ENCODE peak calls at places on chromosomes 7 and 10, in ten cellular contexts. B is activated CD8-positive, alpha-beta memory T cell treated with anti-CD3 and anti-CD28 coated beads, Interleukin-2, amount 50 U/mL, for 48 hours; N is foreskin fibroblast; J is GM20000; R is AG09309; U is activated T-cell treated with anti-CD3 and anti-CD28 coated beads for 48 hours; I is MM.1S; Z is substantia nigra; E is adrenal gland; S is Daoy. W is an unnamed sample.

GRCh38 chr10:109934958-109935793 is 11.9 kb upstream of the XPNPEP1 start:
- DNase-seq in S (peak; percentile 65), R (peak; percentile 16), Z (no peak), N (peak; percentile 93), E (peak; percentile 22), B (peak; percentile 66), J (no peak), I (no peak), U (no peak), W (peak; percentile 51)

GRCh38 chr10:48934672-48935071 is 5.0 kb downstream of the LRRC18 start:
- DNase-seq in J (no peak), B (peak; percentile 8), E (no peak), U (no peak), R (no peak), S (no peak), N (no peak), I (no peak), Z (no peak), W (no peak)

GRCh38 chr7:22866965-22867364 is 44.3 kb upstream of the TOMM7 start:
- DNase-seq in U (no peak), Z (no peak), S (no peak), R (peak; percentile 80), I (no peak), J (no peak), E (no peak), B (no peak), N (peak; percentile 83), W (peak; percentile 59)

GRCh38 chr10:48791267-48791928 is 106.7 kb downstream of the WDFY4 start:
- DNase-seq in J (no peak), I (no peak), B (no peak), U (no peak), Z (no peak), S (no peak), N (no peak), E (no peak), R (no peak), W (no peak)

GRCh38 chr10:98516352-98516751 is 69.6 kb upstream of the HPS1 start:
- DNase-seq in R (no peak), S (no peak), N (peak; percentile 5), J (no peak), U (no peak), I (no peak), B (no peak), Z (no peak), E (no peak), W (no peak)

GRCh38 chr7:131425992-131426391 is 98.3 kb downstream of the MKLN1 start:
- DNase-seq in B (no peak), S (no peak), J (no peak), E (no peak), Z (no peak), I (no peak), U (no peak), R (no peak), N (no peak), W (no peak)

GRCh38 chr10:60448246-60448645 is 58.6 kb upstream of the ANK3 start:
- DNase-seq in E (no peak), U (no peak), B (no peak), Z (no peak), S (no peak), J (no peak), R (no peak), N (peak; percentile 51), I (no peak), W (no peak)

GRCh38 chr10:30219977-30220751 is 128.9 kb downstream of the MTPAP start:
- DNase-seq in R (peak; percentile 11), J (peak; percentile 26), Z (no peak), B (no peak), U (no peak), S (peak; percentile 30), I (no peak), E (no peak), N (peak; percentile 47), W (peak; percentile 56)

GRCh38 chr7:36084485-36085091 is 68.5 kb upstream of the EEPD1 start:
- DNase-seq in I (no peak), N (peak; percentile 25), Z (no peak), R (peak; percentile 8), U (no peak), E (no peak), J (no peak), B (no peak), S (peak; percentile 82), W (peak; percentile 31)

GRCh38 chr7:11461999-11462398 is 370.0 kb downstream of the THSD7A start:
- DNase-seq in E (no peak), Z (no peak), S (no peak), J (no peak), N (no peak), R (no peak), U (no peak), I (no peak), B (no peak), W (no peak)

GRCh38 chr10:4812952-4813351 is 13.1 kb upstream of the AKR1E2 start:
- DNase-seq in I (no peak), E (no peak), N (peak; percentile 86), S (peak; percentile 83), J (no peak), B (no peak), R (no peak), U (no peak), Z (no peak), W (peak; percentile 42)

GRCh38 chr7:23106801-23107713 is 1.5 kb downstream of the KLHL7 start:
- DNase-seq in E (no peak), N (peak; percentile 28), Z (no peak), B (no peak), J (no peak), R (no peak), S (no peak), I (no peak), U (no peak), W (no peak)

GRCh38 chr7:55185321-55185802 is 166.5 kb downstream of the EGFR start:
- DNase-seq in E (no peak), B (no peak), R (no peak), I (no peak), J (no peak), Z (no peak), U (no peak), S (peak; percentile 52), N (peak; percentile 45), W (no peak)

GRCh38 chr10:59561397-59562121 is 148.1 kb downstream of the SLC16A9 start:
- DNase-seq in Z (no peak), I (no peak), J (no peak), N (peak; percentile 39), R (no peak), S (no peak), U (no peak), E (peak; percentile 66), B (no peak), W (peak; percentile 71)

GRCh38 chr10:77185696-77186095 is 451.9 kb downstream of the KCNMA1 start:
- DNase-seq in R (no peak), N (no peak), U (no peak), E (no peak), B (no peak), S (no peak), Z (no peak), I (no peak), J (no peak), W (no peak)

GRCh38 chr10:71765907-71766716 is 7.2 kb downstream of the VSIR start:
- DNase-seq in N (no peak), B (no peak), Z (no peak), E (no peak), S (no peak), I (no peak), J (no peak), R (no peak), U (no peak), W (no peak)

GRCh38 chr10:31262672-31263071 is 56.3 kb upstream of the ZEB1 start:
- DNase-seq in U (no peak), R (peak; percentile 55), I (no peak), Z (no peak), N (peak; percentile 87), B (no peak), E (peak; percentile 54), S (no peak), J (no peak), W (peak; percentile 70)

GRCh38 chr7:2520131-2520807 is 695 bp downstream of the LFNG start:
- DNase-seq in B (peak; percentile 71), J (peak; percentile 61), N (peak; percentile 50), R (no peak), U (no peak), E (no peak), Z (no peak), S (peak; percentile 60), I (no peak), W (no peak)

GRCh38 chr10:121865554-121865953 is 62.3 kb downstream of the ATE1 start:
- DNase-seq in J (no peak), I (no peak), R (no peak), N (peak; percentile 24), Z (no peak), S (no peak), B (no peak), E (no peak), U (no peak), W (no peak)

GRCh38 chr7:78420001-78420400 is 621.4 kb downstream of the PHTF2 start:
- DNase-seq in J (no peak), E (no peak), N (no peak), R (no peak), I (no peak), B (no peak), Z (no peak), U (no peak), S (no peak), W (no peak)

GRCh38 chr10:5325076-5325475 is 39.7 kb upstream of the UCN3 start:
- DNase-seq in J (no peak), U (no peak), S (no peak), N (no peak), Z (no peak), B (no peak), R (no peak), E (no peak), I (no peak), W (peak; percentile 9)

GRCh38 chr10:34815174-34816066 is at the start of gene PARD3:
- DNase-seq in E (peak; percentile 67), Z (peak; percentile 59), U (peak; percentile 16), N (peak; percentile 86), R (no peak), S (peak; percentile 67), I (peak; percentile 83), J (peak; percentile 91), B (peak; percentile 53), W (no peak)

GRCh38 chr10:13939391-13939790 is 352.6 kb downstream of the PRPF18 start:
- DNase-seq in U (no peak), Z (no peak), J (no peak), I (no peak), E (no peak), R (peak; percentile 73), S (no peak), B (no peak), N (peak; percentile 61), W (no peak)

GRCh38 chr10:102646610-102647432 is 2.5 kb downstream of the TRIM8 start:
- DNase-seq in S (no peak), Z (peak; percentile 62), R (no peak), J (no peak), I (no peak), U (peak; percentile 52), N (peak; percentile 90), B (no peak), E (peak; percentile 64), W (no peak)

GRCh38 chr10:88974446-88975376 is 15.9 kb upstream of the FAS start:
- DNase-seq in Z (no peak), U (no peak), E (no peak), B (no peak), J (no peak), I (peak; percentile 36), S (no peak), N (peak; percentile 31), R (no peak), W (no peak)

GRCh38 chr7:28558236-28558635 is 145.9 kb downstream of the CREB5 start:
- DNase-seq in B (no peak), R (no peak), N (no peak), E (no peak), U (no peak), I (no peak), J (no peak), Z (no peak), S (no peak), W (no peak)

GRCh38 chr10:122172311-122173008 is 98.6 kb upstream of the BTBD16 start:
- DNase-seq in N (no peak), B (no peak), E (no peak), U (no peak), I (no peak), S (no peak), J (no peak), Z (no peak), R (no peak), W (no peak)

GRCh38 chr7:70052691-70053090 is 454.4 kb downstream of the AUTS2 start:
- DNase-seq in N (peak; percentile 9), I (no peak), R (peak; percentile 24), B (no peak), Z (no peak), J (no peak), E (no peak), S (no peak), U (no peak), W (no peak)